ENCODE peak calls at places on chromosome X, in five cellular contexts. S is activated CD8-positive, alpha-beta T cell treated with anti-CD3 and anti-CD28 coated beads for 36 hours; A is stimulated activated CD8-positive, alpha-beta memory T cell treated with anti-CD3 and anti-CD28 coated beads, Interleukin-7, amount 100 ng/mL, for 4 hours; R is NCI-H1694 treated with DMSO at 0.1 percent for 48 hours; C is NAMALWA. E is an unnamed sample.

GRCh38 chrX:1661048-1661921 is 46.4 kb downstream of the ASMT start:
- DNase-seq in S (peak; percentile 98), A (peak; percentile 95), R (no peak), C (peak; percentile 84), E (peak; percentile 97)

GRCh38 chrX:47214435-47215077 is 3.9 kb upstream of the CDK16 start:
- DNase-seq in S (no peak), A (no peak), R (no peak), C (no peak), E (no peak)

GRCh38 chrX:43744284-43744683 is 88.2 kb downstream of the MAOA start:
- DNase-seq in S (no peak), A (no peak), R (no peak), C (no peak), E (no peak)

GRCh38 chrX:2499507-2499906 is 1.3 kb downstream of the DHRSX start:
- DNase-seq in S (no peak), A (no peak), R (no peak), C (no peak), E (no peak)

GRCh38 chrX:77426811-77427210 is 20.4 kb upstream of the FGF16 start:
- DNase-seq in S (no peak), A (no peak), R (no peak), C (no peak), E (no peak)

GRCh38 chrX:115226929-115227328 is 7.0 kb downstream of the LRCH2 start:
- DNase-seq in S (no peak), A (no peak), R (no peak), C (peak; percentile 46), E (no peak)

GRCh38 chrX:105323951-105324350 is 103.5 kb upstream of the TEX13A start:
- DNase-seq in S (no peak), A (no peak), R (no peak), C (no peak), E (no peak)

GRCh38 chrX:50798782-50799181 is 15.2 kb downstream of the SHROOM4 start:
- DNase-seq in S (no peak), A (no peak), R (no peak), C (no peak), E (no peak)

GRCh38 chrX:80285131-80285773 is 135.0 kb upstream of the TENT5D start:
- DNase-seq in S (peak; percentile 1), A (no peak), R (no peak), C (peak; percentile 24), E (peak; percentile 19)

GRCh38 chrX:38260231-38260630 is 39.6 kb upstream of the SRPX start:
- DNase-seq in S (no peak), A (no peak), R (peak; percentile 20), C (peak; percentile 50), E (no peak)

GRCh38 chrX:112536544-112536943 is 143.2 kb downstream of the LHFPL1 start:
- DNase-seq in S (no peak), A (no peak), R (no peak), C (no peak), E (no peak)

GRCh38 chrX:106894978-106895452 is 8.1 kb downstream of the RIPPLY1 start:
- DNase-seq in S (no peak), A (no peak), R (no peak), C (no peak), E (no peak)

GRCh38 chrX:20653070-20653469 is 386.4 kb upstream of the RPS6KA3 start:
- DNase-seq in S (no peak), A (no peak), R (no peak), C (no peak), E (no peak)

GRCh38 chrX:24124227-24124799 is 25.2 kb upstream of the ZFX start:
- DNase-seq in S (no peak), A (no peak), R (no peak), C (no peak), E (no peak)

GRCh38 chrX:123731258-123731986 is 1.4 kb downstream of the THOC2 start:
- DNase-seq in S (peak; percentile 56), A (no peak), R (no peak), C (no peak), E (peak; percentile 28)

GRCh38 chrX:357693-358471 is 28.8 kb downstream of the PPP2R3B start:
- DNase-seq in S (peak; percentile 76), A (peak; percentile 54), R (no peak), C (no peak), E (peak; percentile 70)

GRCh38 chrX:47623540-47624027 is 3.9 kb upstream of the SYN1 start:
- DNase-seq in S (peak; percentile 53), A (no peak), R (peak; percentile 82), C (no peak), E (peak; percentile 78)

GRCh38 chrX:21683910-21684309 is 25.8 kb upstream of the KLHL34 start:
- DNase-seq in S (no peak), A (no peak), R (peak; percentile 2), C (no peak), E (no peak)

GRCh38 chrX:10893976-10894375 is 217.2 kb upstream of the HCCS start:
- DNase-seq in S (no peak), A (no peak), R (no peak), C (no peak), E (no peak)

GRCh38 chrX:72107841-72108590 is 23.7 kb downstream of the RTL5 start:
- DNase-seq in S (no peak), A (no peak), R (no peak), C (no peak), E (no peak)

GRCh38 chrX:36434521-36434920 is 515.0 kb downstream of the CFAP47 start:
- DNase-seq in S (no peak), A (no peak), R (no peak), C (no peak), E (no peak)

GRCh38 chrX:149372861-149373260 is 132.2 kb downstream of the IDS start:
- DNase-seq in S (no peak), A (no peak), R (peak; percentile 66), C (no peak), E (no peak)

GRCh38 chrX:22116585-22117546 is 84.7 kb downstream of the PHEX start:
- DNase-seq in S (no peak), A (no peak), R (no peak), C (no peak), E (no peak)

E was measured in DND-41.